ENCODE peak calls at places on chromosomes 2 and 18, in five cellular contexts. O is left ventricle myocardium inferior, X is A549, H is GM23338, S is brain microvascular endothelial cell. G is an unnamed sample.

GRCh38 chr18:61998957-61999356 is 106.2 kb upstream of the RNF152 start:
- DNase-seq in O (no peak), X (no peak), H (no peak), S (peak; percentile 68), G (no peak)

GRCh38 chr2:177545981-177546600 is 153.5 kb downstream of the AGPS start:
- DNase-seq in O (no peak), X (no peak), H (peak; percentile 35), S (no peak), G (no peak)

GRCh38 chr18:33745396-33745795 is 167.4 kb downstream of the ASXL3 start:
- DNase-seq in O (no peak), X (no peak), H (no peak), S (no peak), G (no peak)

GRCh38 chr2:29723255-29724001 is 198.0 kb downstream of the ALK start:
- DNase-seq in O (no peak), X (peak; percentile 10), H (no peak), S (no peak), G (peak; percentile 40)

GRCh38 chr2:225937625-225938024 is 538.1 kb downstream of the NYAP2 start:
- DNase-seq in O (no peak), X (no peak), H (no peak), S (peak; percentile 26), G (no peak)

GRCh38 chr2:196499686-196500085 is 139.8 kb upstream of the CCDC150 start:
- DNase-seq in O (no peak), X (no peak), H (no peak), S (no peak), G (no peak)

GRCh38 chr2:104521247-104521646 is 332.7 kb upstream of the POU3F3 start:
- DNase-seq in O (no peak), X (no peak), H (peak; percentile 81), S (no peak), G (no peak)

GRCh38 chr2:134600208-134600607 is 118.6 kb downstream of the TMEM163 start:
- DNase-seq in O (no peak), X (no peak), H (no peak), S (no peak), G (no peak)

GRCh38 chr2:188922191-188922590 is 52.0 kb upstream of the COL3A1 start:
- DNase-seq in O (no peak), X (no peak), H (no peak), S (no peak), G (no peak)

GRCh38 chr2:197294260-197294659 is 16.3 kb downstream of the ANKRD44 start:
- DNase-seq in O (no peak), X (no peak), H (no peak), S (no peak), G (no peak)

GRCh38 chr2:74205586-74205985 is 7.2 kb downstream of the MTHFD2 start:
- DNase-seq in O (no peak), X (no peak), H (no peak), S (no peak), G (peak; percentile 52)

GRCh38 chr2:10064932-10065682 is 15.1 kb downstream of the CYS1 start:
- DNase-seq in O (no peak), X (no peak), H (no peak), S (no peak), G (no peak)

GRCh38 chr2:9914384-9915065 is 37.0 kb upstream of the GRHL1 start:
- DNase-seq in O (no peak), X (peak; percentile 60), H (no peak), S (peak; percentile 74), G (no peak)

GRCh38 chr18:10524507-10525425 is 1.1 kb upstream of the NAPG start:
- DNase-seq in O (no peak), X (no peak), H (no peak), S (no peak), G (no peak)

GRCh38 chr2:231673348-231673770 is 35.0 kb upstream of the PTMA start:
- DNase-seq in O (peak; percentile 70), X (peak; percentile 84), H (peak; percentile 98), S (no peak), G (no peak)

GRCh38 chr2:218983263-218983970 is 1.6 kb downstream of the FEV start:
- DNase-seq in O (no peak), X (no peak), H (peak; percentile 38), S (no peak), G (no peak)

GRCh38 chr2:16271231-16271896 is 331.0 kb downstream of the MYCN start:
- DNase-seq in O (no peak), X (no peak), H (no peak), S (no peak), G (no peak)

GRCh38 chr2:214193943-214194342 is 216.9 kb upstream of the VWC2L start:
- DNase-seq in O (no peak), X (no peak), H (no peak), S (peak; percentile 66), G (no peak)

GRCh38 chr2:80233333-80233732 is 71.2 kb downstream of the LRRTM1 start:
- DNase-seq in O (no peak), X (no peak), H (no peak), S (no peak), G (no peak)

GRCh38 chr2:227493524-227493923 is 21.6 kb downstream of the AGFG1 start:
- DNase-seq in O (no peak), X (no peak), H (no peak), S (no peak), G (no peak)

GRCh38 chr2:204255469-204255868 is 289.8 kb upstream of the PARD3B start:
- DNase-seq in O (no peak), X (no peak), H (no peak), S (no peak), G (no peak)

GRCh38 chr2:19048593-19049264 is 309.7 kb downstream of the OSR1 start:
- DNase-seq in O (peak; percentile 29), X (peak; percentile 14), H (no peak), S (peak; percentile 18), G (no peak)

GRCh38 chr2:36951574-36951973 is 14.8 kb downstream of the STRN start:
- DNase-seq in O (no peak), X (no peak), H (no peak), S (peak; percentile 16), G (no peak)

GRCh38 chr2:37414470-37414949 is 70.1 kb downstream of the QPCT start:
- DNase-seq in O (no peak), X (peak; percentile 69), H (peak; percentile 78), S (peak; percentile 38), G (peak; percentile 30)

GRCh38 chr2:84954329-84954728 is 16.6 kb upstream of the KCMF1 start:
- DNase-seq in O (no peak), X (no peak), H (no peak), S (no peak), G (no peak)

GRCh38 chr2:217834744-217835513 is 167.9 kb downstream of the TNS1 start:
- DNase-seq in O (no peak), X (no peak), H (no peak), S (no peak), G (no peak)

GRCh38 chr2:217838409-217838831 is 164.4 kb downstream of the TNS1 start:
- DNase-seq in O (peak; percentile 57), X (no peak), H (no peak), S (no peak), G (no peak)

GRCh38 chr2:217835931-217836881 is 166.6 kb downstream of the TNS1 start:
- DNase-seq in O (peak; percentile 80), X (no peak), H (peak; percentile 26), S (peak; percentile 70), G (no peak)

GRCh38 chr2:217837530-217837929 is 165.3 kb downstream of the TNS1 start:
- DNase-seq in O (no peak), X (no peak), H (no peak), S (no peak), G (no peak)

GRCh38 chr2:217837001-217837491 is 165.7 kb downstream of the TNS1 start:
- DNase-seq in O (peak; percentile 89), X (no peak), H (peak; percentile 74), S (no peak), G (no peak)
- TF ChIP-seq CTCF in O (peak; percentile 41), X (no peak), H (peak; percentile 68), S (peak; percentile 56), G (peak; percentile 33)

GRCh38 chr18:56235061-56235772 is 403.2 kb downstream of the TXNL1 start:
- DNase-seq in O (no peak), X (no peak), H (no peak), S (no peak), G (no peak)
- H3K4me3 ChIP-seq in O (no peak overlapping the region), X (no peak overlapping the region), H (no peak overlapping the region), S (no peak overlapping the region), G (no peak overlapping the region)

GRCh38 chr2:11534746-11535484 is 1.1 kb downstream of the GREB1 start:
- DNase-seq in O (no peak), X (no peak), H (peak; percentile 81), S (no peak), G (no peak)
- TF ChIP-seq CTCF in O (no peak), X (no peak), H (peak; percentile 81), S (peak; percentile 49), G (no peak)

GRCh38 chr2:232873909-232874641 is 4.0 kb downstream of the SNORC start:
- DNase-seq in O (no peak), X (no peak), H (no peak), S (no peak), G (no peak)

GRCh38 chr2:232876071-232876977 is 6.3 kb downstream of the SNORC start:
- DNase-seq in O (no peak), X (peak; percentile 47), H (peak; percentile 65), S (no peak), G (peak; percentile 31)

GRCh38 chr2:232874677-232875223 is 4.7 kb downstream of the SNORC start:
- DNase-seq in O (no peak), X (no peak), H (no peak), S (no peak), G (no peak)

GRCh38 chr2:232876978-232877441 is 6.9 kb downstream of the SNORC start:
- DNase-seq in O (no peak), X (no peak), H (no peak), S (no peak), G (no peak)

DNA sequence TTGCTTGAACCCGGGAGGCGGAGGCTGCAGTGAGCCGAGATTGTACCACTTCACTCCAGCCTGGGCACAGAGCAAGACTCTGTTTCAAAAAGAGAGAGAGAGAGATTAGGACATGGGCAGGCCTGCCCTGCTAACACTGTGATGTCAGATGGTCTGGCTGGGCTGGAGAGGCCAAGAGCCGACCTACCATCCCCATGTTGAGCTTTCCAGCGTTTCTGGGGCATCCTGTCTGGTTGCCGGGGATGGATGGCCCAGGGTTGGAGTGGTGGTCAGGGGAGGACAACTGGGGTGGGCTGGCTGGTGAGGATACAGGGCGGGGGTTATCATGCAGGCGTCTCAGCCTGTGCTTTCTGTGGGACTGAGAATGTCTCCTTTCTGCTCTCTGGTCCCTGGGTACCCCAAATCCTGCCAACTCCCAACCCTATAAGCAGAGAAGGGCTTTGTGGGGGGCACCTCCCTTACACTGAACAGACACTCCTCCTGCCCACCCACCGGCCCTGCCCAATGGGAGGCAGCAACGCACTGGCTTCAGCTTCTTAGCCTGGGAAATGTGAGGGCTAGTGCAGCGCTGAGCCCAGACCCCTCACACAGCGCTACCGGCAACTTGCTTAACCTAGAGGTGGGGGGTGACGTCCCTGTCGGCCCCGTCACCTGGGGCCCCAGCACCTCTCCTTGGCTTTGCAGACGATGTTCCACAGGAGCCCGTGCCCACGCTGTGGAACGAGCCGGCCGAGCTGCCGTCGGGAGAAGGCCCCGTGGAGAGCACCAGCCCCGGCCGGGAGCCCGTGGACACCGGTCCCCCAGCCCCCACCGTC is 5.4 kb downstream of the SNORC start:
- DNase-seq in O (no peak), X (no peak), H (peak; percentile 62), S (no peak), G (no peak)
- H3K4me3 ChIP-seq in O (peak overlapping the region; percentile 65), X (peak overlapping the region; percentile 81), H (peak overlapping the region; percentile 64), S (no peak overlapping the region), G (peak overlapping the region; percentile 59)